ENCODE peak calls at places on chromosomes 6 and 20, in five cellular contexts. C, T, A, E and Y are unnamed samples.

GRCh38 chr6:2725999-2726567 is 24.6 kb downstream of the MYLK4 start:
- DNase-seq in A (no peak), C (no peak), E (peak; percentile 60), T (peak; percentile 69), Y (no peak)

GRCh38 chr20:21352703-21353102 is 44.6 kb downstream of the NKX2-4 start:
- DNase-seq in A (no peak), E (peak; percentile 47), C (no peak), T (peak; percentile 62), Y (no peak)

GRCh38 chr20:49297605-49298530 is 20.0 kb upstream of the ZNFX1 start:
- DNase-seq in C (no peak), E (no peak), A (no peak), T (no peak), Y (no peak)

GRCh38 chr20:45325367-45325766 is 17.3 kb upstream of the MATN4 start:
- DNase-seq in A (no peak), C (no peak), E (no peak), T (no peak), Y (no peak)

GRCh38 chr6:25659633-25660368 is 7.8 kb downstream of the SCGN start:
- DNase-seq in A (no peak), E (no peak), C (no peak), T (no peak), Y (no peak)

GRCh38 chr20:62914970-62915457 is 11.3 kb downstream of the DIDO1 start:
- DNase-seq in A (no peak), T (peak; percentile 52), C (no peak), E (peak; percentile 41), Y (no peak)

GRCh38 chr6:167449099-167449861 is 124.4 kb downstream of the TTLL2 start:
- DNase-seq in A (no peak), T (no peak), C (no peak), E (no peak), Y (no peak)

GRCh38 chr20:3093861-3094361 is 9.4 kb upstream of the AVP start:
- DNase-seq in T (no peak), C (no peak), E (no peak), A (no peak), Y (no peak)

GRCh38 chr6:132142308-132142707 is 191.1 kb upstream of the CCN2 start:
- DNase-seq in T (no peak), E (no peak), C (no peak), A (no peak), Y (no peak)

GRCh38 chr6:72760130-72760793 is 138.4 kb downstream of the KCNQ5 start:
- DNase-seq in C (peak; percentile 8), T (peak; percentile 31), E (peak; percentile 41), A (no peak), Y (no peak)

GRCh38 chr6:45483501-45483900 is 105.8 kb upstream of the SUPT3H start:
- DNase-seq in C (no peak), T (peak; percentile 61), E (no peak), A (no peak), Y (no peak)

GRCh38 chr20:50389437-50389807 is 120.8 kb upstream of the PTPN1 start:
- DNase-seq in C (no peak), A (no peak), E (no peak), T (no peak), Y (no peak)

GRCh38 chr6:149246691-149247384 is 70.7 kb upstream of the TAB2 start:
- DNase-seq in C (no peak), E (no peak), T (no peak), A (no peak), Y (no peak)

GRCh38 chr6:43250992-43251373 is 7.7 kb downstream of the TTBK1 start:
- DNase-seq in T (peak; percentile 21), A (no peak), E (peak; percentile 10), C (no peak), Y (no peak)

GRCh38 chr6:126804255-126805064 is 314.0 kb upstream of the RSPO3 start:
- DNase-seq in C (peak; percentile 5), E (peak; percentile 67), T (peak; percentile 71), A (no peak), Y (no peak)

GRCh38 chr6:73728548-73729205 is 32.7 kb downstream of the CD109 start:
- DNase-seq in A (no peak), E (no peak), T (no peak), C (no peak), Y (no peak)

GRCh38 chr6:7529141-7529540 is 12.3 kb upstream of the DSP start:
- DNase-seq in A (no peak), C (no peak), T (no peak), E (no peak), Y (no peak)

GRCh38 chr20:63342561-63343459 is 18.3 kb downstream of the CHRNA4 start:
- DNase-seq in A (no peak), E (no peak), C (no peak), T (no peak), Y (no peak)

DNA sequence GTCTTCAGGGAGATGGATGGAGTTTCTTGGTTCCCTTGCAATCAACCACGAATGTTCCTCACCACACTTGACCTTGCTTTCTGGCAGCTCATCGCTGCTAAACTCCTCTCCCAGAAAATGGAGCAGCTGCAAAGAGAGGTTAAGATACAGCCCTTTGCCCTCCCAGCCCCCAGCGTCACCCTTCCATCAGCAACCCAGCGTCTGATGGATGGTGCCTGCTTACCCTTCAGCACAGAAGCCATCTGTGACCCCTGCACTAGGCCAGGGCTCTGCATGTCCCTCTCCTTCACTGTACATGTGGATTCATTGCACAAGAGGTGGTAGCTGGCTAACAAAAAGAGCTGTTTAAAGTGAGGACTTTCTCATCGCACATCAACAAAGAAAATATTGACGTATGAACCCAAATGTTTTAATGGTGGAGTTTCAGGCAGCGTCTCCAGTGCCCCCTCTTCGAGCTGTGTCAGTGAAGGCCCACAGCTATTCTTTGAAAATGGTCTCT is 12.3 kb downstream of the LBP start:
- DNase-seq in A (no peak), E (no peak), C (no peak), T (no peak), Y (no peak)
- H3K27ac ChIP-seq in A (no peak overlapping the region), E (no peak overlapping the region), C (no peak overlapping the region), T (no peak overlapping the region), Y (no peak overlapping the region)

DNA sequence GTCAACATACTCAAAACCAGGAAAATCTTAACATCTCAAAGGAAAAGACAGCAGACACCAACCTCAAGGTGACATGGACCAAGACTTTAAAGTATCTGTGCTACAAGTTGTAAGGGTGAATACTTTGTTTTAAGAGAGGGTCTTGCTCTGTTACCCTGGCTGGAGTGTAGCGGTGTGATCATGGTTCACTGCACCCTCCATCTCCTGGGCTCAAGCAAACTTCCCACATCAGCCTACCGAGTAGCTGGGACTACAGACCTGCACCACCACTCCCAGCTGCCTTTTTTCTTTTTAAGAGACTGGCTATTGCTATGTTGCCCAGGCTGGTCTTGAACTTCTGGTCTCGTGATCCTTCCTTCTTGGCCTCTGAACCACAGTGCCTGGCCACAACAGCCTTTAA is 9.7 kb downstream of the AMD1 start:
- DNase-seq in A (no peak), T (no peak), C (no peak), E (no peak), Y (no peak)
- H3K27ac ChIP-seq in A (no peak overlapping the region), T (no peak overlapping the region), C (no peak overlapping the region), E (no peak overlapping the region), Y (peak overlapping the region; percentile 36)

DNA sequence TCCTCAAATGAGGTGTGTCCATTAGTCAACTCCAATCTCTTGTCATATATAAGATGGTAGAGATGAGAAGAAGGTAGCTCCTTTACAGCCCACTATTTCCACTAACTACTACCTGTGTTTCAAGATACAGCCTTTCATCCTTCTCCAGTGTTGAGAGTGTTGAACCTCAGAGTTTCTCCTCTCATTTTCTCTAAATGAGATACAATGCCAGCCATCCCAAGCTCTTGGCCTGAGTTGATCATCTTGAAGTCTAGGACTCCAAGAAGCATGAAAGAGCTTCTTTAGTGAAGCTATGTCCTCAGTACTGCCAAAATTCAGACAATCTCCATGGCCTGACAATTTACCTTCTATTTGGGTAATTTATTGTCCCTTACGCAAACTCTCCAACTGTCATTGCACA is 548 bp upstream of the HLA-DRA start:
- DNase-seq in E (no peak), C (no peak), A (no peak), T (no peak), Y (no peak)
- H3K27ac ChIP-seq in E (no peak overlapping the region), C (no peak overlapping the region), A (no peak overlapping the region), T (no peak overlapping the region), Y (no peak overlapping the region)

GRCh38 chr6:148240463-148240845 is 102.2 kb upstream of the SASH1 start:
- DNase-seq in C (no peak), T (peak; percentile 95), A (no peak), E (peak; percentile 91), Y (no peak)
- H3K27ac ChIP-seq in C (no peak overlapping the region), T (peak overlapping the region; percentile 92), A (no peak overlapping the region), E (peak overlapping the region; percentile 90), Y (peak overlapping the region; percentile 51)

DNA sequence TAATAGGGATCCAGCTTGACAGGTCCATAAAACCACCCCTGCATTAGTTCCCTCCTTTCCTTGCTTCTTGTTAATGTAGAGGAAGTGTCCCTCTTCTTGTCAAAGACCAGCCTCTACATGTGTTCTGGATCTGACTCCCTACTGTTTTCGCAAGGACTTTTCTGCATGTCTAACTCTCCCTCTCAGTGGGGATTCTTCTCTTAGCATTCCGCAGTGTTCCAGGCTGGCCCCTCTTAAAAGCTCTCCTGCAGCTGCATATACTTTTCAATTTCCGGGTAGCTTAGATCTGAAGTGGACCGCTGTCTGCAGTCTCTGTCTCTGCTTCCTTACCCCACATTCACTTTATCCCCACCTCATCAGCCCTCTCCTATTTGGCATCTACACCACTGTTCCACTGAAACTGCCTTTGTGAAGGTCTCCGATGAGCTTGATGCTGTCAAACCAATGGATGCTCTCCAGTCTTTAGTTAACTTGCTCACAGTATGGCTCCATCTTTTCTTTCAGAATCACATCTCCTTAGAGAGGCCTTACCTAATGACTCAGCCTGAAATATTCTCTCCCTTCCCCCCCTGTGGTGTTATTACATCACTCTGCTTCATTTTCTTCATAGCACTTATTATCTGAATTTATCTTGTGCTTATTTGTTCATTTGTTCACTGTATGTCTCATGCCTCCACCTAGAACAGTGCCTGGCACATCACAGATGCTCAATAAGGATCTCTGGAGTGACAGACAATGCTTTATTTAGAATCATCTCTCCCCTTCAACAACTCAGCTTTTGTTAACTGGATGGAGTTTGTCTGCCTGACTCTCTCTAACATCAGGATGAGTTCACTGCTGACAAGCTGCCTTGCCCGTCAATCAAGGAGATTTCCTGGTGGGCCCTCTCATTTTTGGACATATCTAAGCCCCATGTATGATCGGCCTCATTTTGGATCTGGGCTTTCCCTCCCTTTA is 96.4 kb upstream of the MAN1A1 start:
- DNase-seq in T (peak; percentile 64), E (peak; percentile 81), A (no peak), C (no peak), Y (no peak)
- H3K27ac ChIP-seq in T (peak overlapping the region; percentile 53), E (peak overlapping the region; percentile 67), A (no peak overlapping the region), C (no peak overlapping the region), Y (peak overlapping the region; percentile 33)

GRCh38 chr20:52212943-52213342 is 21.4 kb upstream of the ZFP64 start:
- DNase-seq in C (no peak), E (no peak), T (no peak), A (no peak), Y (no peak)
- H3K27ac ChIP-seq in C (no peak overlapping the region), E (no peak overlapping the region), T (no peak overlapping the region), A (no peak overlapping the region), Y (no peak overlapping the region)